ENCODE peak calls at places on chromosome 4, in nine cellular contexts. J is fibroblast of mammary gland, X is epithelial cell of proximal tubule, Y is right lobe of liver, R is left lung, G is mesenchymal stem cell, B is choroid plexus epithelial cell, N is Peyer's patch, D is psoas muscle. Q is an unnamed sample.

GRCh38 chr4:10024303-10024702 is 3.0 kb upstream of the SLC2A9 start:
- DNase-seq in J (no peak), X (no peak), Y (no peak), R (peak; percentile 67), G (no peak), B (no peak), N (no peak), D (no peak), Q (peak; percentile 46)

GRCh38 chr4:31020363-31020762 is 300.2 kb downstream of the PCDH7 start:
- DNase-seq in J (no peak), X (no peak), Y (no peak), R (no peak), G (no peak), B (no peak), N (no peak), D (no peak), Q (no peak)

GRCh38 chr4:104795264-104795934 is 300.7 kb upstream of the CXXC4 start:
- DNase-seq in J (no peak), X (no peak), Y (no peak), R (no peak), G (no peak), B (no peak), N (no peak), D (no peak), Q (peak; percentile 14)

GRCh38 chr4:83043801-83044407 is 8.9 kb downstream of the COPS4 start:
- DNase-seq in J (peak; percentile 79), X (no peak), Y (no peak), R (no peak), G (peak; percentile 42), B (peak; percentile 54), N (no peak), D (no peak), Q (no peak)

GRCh38 chr4:40241936-40242590 is 45.2 kb downstream of the RHOH start:
- DNase-seq in J (no peak), X (no peak), Y (no peak), R (no peak), G (no peak), B (no peak), N (no peak), D (no peak), Q (no peak)

GRCh38 chr4:113760094-113760851 is 1.3 kb downstream of the CAMK2D start:
- DNase-seq in J (peak; percentile 63), X (no peak), Y (peak; percentile 54), R (no peak), G (peak; percentile 72), B (peak; percentile 63), N (peak; percentile 61), D (peak; percentile 31), Q (no peak)

GRCh38 chr4:38819569-38819968 is 15.0 kb upstream of the TLR1 start:
- DNase-seq in J (no peak), X (no peak), Y (no peak), R (no peak), G (peak; percentile 49), B (peak; percentile 70), N (no peak), D (no peak), Q (no peak)

GRCh38 chr4:111501946-111502345 is 643.3 kb upstream of the FAM241A start:
- DNase-seq in J (peak; percentile 42), X (no peak), Y (no peak), R (no peak), G (no peak), B (no peak), N (no peak), D (no peak), Q (no peak)

GRCh38 chr4:2995546-2996265 is 32.3 kb downstream of the GRK4 start:
- DNase-seq in J (no peak), X (no peak), Y (no peak), R (no peak), G (no peak), B (no peak), N (no peak), D (no peak), Q (no peak)

DNA sequence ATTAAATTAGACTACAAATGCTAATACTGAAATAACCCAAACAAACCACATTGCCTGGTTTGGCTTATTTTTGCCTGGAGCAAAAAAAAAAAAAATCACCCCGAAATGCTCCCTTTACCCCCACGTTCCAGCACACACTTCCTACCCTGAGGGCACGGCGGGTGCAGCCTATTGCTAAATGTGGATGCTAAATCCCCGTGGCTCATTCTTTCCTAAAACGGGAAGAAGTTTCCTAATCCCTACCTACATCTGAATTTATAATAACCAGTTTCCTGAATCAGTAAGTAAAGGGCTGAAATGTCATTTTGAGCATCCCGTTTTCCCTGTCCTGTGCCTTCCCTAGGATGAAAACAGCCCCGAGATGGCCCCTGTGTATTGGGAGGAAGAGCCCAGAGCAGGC is 97.0 kb downstream of the ABLIM2 start:
- DNase-seq in J (no peak), X (no peak), Y (no peak), R (no peak), G (no peak), B (no peak), N (no peak), D (no peak), Q (no peak)
- H3K4me3 ChIP-seq in J (no peak overlapping the region), X (no peak overlapping the region), Y (no peak overlapping the region), R (no peak overlapping the region), G (no peak overlapping the region), B (no peak overlapping the region), N (no peak overlapping the region), D (no peak overlapping the region), Q (no peak overlapping the region)

GRCh38 chr4:149690726-149691125 is 124.9 kb downstream of the IQCM start:
- DNase-seq in J (no peak), X (no peak), Y (no peak), R (no peak), G (no peak), B (no peak), N (no peak), D (no peak), Q (no peak)
- H3K4me3 ChIP-seq in J (no peak overlapping the region), X (no peak overlapping the region), Y (no peak overlapping the region), R (no peak overlapping the region), G (no peak overlapping the region), B (no peak overlapping the region), N (no peak overlapping the region), D (no peak overlapping the region), Q (no peak overlapping the region)

GRCh38 chr4:17511950-17512795 is at the start of gene QDPR:
- DNase-seq in J (peak; percentile 52), X (no peak), Y (peak; percentile 94), R (peak; percentile 83), G (peak; percentile 77), B (peak; percentile 52), N (peak; percentile 59), D (peak; percentile 82), Q (peak; percentile 94)

GRCh38 chr4:17514865-17515264 is at the start of gene CLRN2:
- DNase-seq in J (no peak), X (no peak), Y (no peak), R (no peak), G (no peak), B (no peak), N (no peak), D (no peak), Q (no peak)

GRCh38 chr4:17511041-17511949 is 595 bp downstream of the QDPR start:
- DNase-seq in J (peak; percentile 38), X (no peak), Y (peak; percentile 89), R (peak; percentile 58), G (peak; percentile 61), B (peak; percentile 56), N (peak; percentile 63), D (peak; percentile 65), Q (peak; percentile 65)

GRCh38 chr4:17512973-17513665 is 1.2 kb upstream of the QDPR start:
- DNase-seq in J (peak; percentile 30), X (no peak), Y (no peak), R (no peak), G (no peak), B (no peak), N (no peak), D (no peak), Q (no peak)

GRCh38 chr4:17510582-17510981 is 1.3 kb downstream of the QDPR start:
- DNase-seq in J (no peak), X (no peak), Y (no peak), R (no peak), G (no peak), B (no peak), N (no peak), D (no peak), Q (no peak)
- H3K4me3 ChIP-seq in J (peak overlapping the region; percentile 66), X (peak overlapping the region; percentile 79), Y (peak overlapping the region; percentile 79), R (peak overlapping the region; percentile 77), G (peak overlapping the region; percentile 87), B (no peak overlapping the region), N (no peak overlapping the region), D (peak overlapping the region; percentile 94), Q (peak overlapping the region; percentile 68)

GRCh38 chr4:158649111-158649680 is 22.5 kb downstream of the C4orf46 start:
- DNase-seq in J (no peak), X (no peak), Y (no peak), R (no peak), G (no peak), B (no peak), N (no peak), D (no peak), Q (no peak)

GRCh38 chr4:158656439-158656838 is 15.2 kb downstream of the C4orf46 start:
- DNase-seq in J (no peak), X (no peak), Y (no peak), R (no peak), G (no peak), B (no peak), N (no peak), D (no peak), Q (no peak)

GRCh38 chr4:158657291-158657690 is 14.4 kb downstream of the C4orf46 start:
- DNase-seq in J (no peak), X (no peak), Y (no peak), R (no peak), G (no peak), B (no peak), N (no peak), D (no peak), Q (no peak)

DNA sequence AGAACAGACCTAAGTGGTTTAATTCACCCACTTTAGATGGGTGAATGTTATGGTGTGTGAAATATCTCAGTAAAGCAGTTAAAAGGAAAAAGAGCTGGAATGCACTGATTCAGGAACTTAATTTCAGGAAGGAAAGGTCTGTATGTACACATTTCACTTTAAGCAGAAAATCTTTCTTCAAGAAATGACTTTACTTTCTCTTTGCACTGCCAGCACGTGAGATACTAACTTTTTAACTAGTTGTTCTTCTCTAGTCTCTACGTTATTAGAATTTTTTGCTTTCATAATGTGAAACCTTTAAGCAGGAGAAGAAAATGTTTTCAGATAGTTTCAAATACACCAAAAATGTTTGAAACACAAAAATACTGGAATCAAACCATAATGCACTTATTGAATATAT is 18.8 kb downstream of the C4orf46 start:
- DNase-seq in J (no peak), X (no peak), Y (no peak), R (no peak), G (peak; percentile 3), B (peak; percentile 8), N (no peak), D (no peak), Q (no peak)
- H3K4me3 ChIP-seq in J (no peak overlapping the region), X (no peak overlapping the region), Y (no peak overlapping the region), R (no peak overlapping the region), G (peak overlapping the region; percentile 58), B (peak overlapping the region; percentile 4), N (no peak overlapping the region), D (no peak overlapping the region), Q (no peak overlapping the region)

DNA sequence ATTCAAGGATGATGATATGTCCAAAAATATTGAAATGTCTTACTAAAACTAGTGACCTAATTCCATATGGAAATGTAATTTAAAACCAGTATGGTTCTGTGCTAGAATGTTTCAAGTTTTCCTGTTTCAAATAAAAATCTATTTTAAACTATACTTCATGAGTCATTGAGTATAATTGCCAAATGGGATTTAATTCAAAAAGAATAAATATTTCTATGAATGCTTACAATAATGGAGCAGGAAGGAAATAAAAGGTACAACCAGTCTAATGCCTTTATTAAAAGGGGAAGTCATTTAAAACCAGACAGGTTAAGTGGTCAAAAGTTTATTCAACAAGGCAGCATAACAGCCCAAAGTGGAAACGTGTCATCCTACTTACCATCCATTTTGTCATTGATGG is 2347.1 kb downstream of the PCDH7 start:
- DNase-seq in J (peak; percentile 40), X (no peak), Y (no peak), R (no peak), G (no peak), B (no peak), N (no peak), D (no peak), Q (no peak)
- H3K4me3 ChIP-seq in J (no peak overlapping the region), X (no peak overlapping the region), Y (no peak overlapping the region), R (no peak overlapping the region), G (no peak overlapping the region), B (no peak overlapping the region), N (no peak overlapping the region), D (no peak overlapping the region), Q (no peak overlapping the region)

Q was measured in right cardiac atrium.